ENCODE peak calls at places on chromosomes 12 and 14, in seven cellular contexts. N is A549, O is K562, Y is HepG2, D is HCT116, W is GM12878, F is H1. V is an unnamed sample.

GRCh38 chr12:51886021-51886710 is 1.7 kb upstream of the ANKRD33 start:
- DNase-seq in Y (peak), F (no peak), D (no peak), W (no peak), N (peak), O (no peak), V (peak)

GRCh38 chr12:24728366-24728765 is 220.5 kb downstream of the BCAT1 start:
- DNase-seq in O (no peak), F (no peak), W (no peak), D (no peak), Y (peak), N (peak), V (peak)

GRCh38 chr12:42299392-42300308 is 26.2 kb downstream of the ZCRB1 start:
- DNase-seq in W (peak), D (no peak), F (no peak), O (no peak), N (no peak), Y (no peak), V (peak)

GRCh38 chr14:61433822-61434221 is 112.4 kb downstream of the PRKCH start:
- DNase-seq in D (no peak), N (no peak), O (no peak), Y (no peak), W (no peak), F (no peak), V (no peak)

GRCh38 chr14:20799955-20800544 is 2.6 kb downstream of the RNASE1 start:
- DNase-seq in O (peak), W (no peak), D (no peak), F (no peak), N (no peak), Y (peak), V (no peak)

GRCh38 chr14:77040995-77041744 is 12.7 kb upstream of the IRF2BPL start:
- DNase-seq in O (no peak), N (no peak), W (no peak), Y (no peak), F (no peak), D (no peak), V (no peak)

GRCh38 chr14:87430810-87431209 is 562.2 kb downstream of the GALC start:
- DNase-seq in D (no peak), W (no peak), Y (peak), N (peak), F (no peak), O (no peak), V (peak)

GRCh38 chr12:72602616-72603015 is 330.4 kb downstream of the TRHDE start:
- DNase-seq in Y (no peak), N (no peak), O (no peak), W (no peak), D (no peak), F (no peak), V (no peak)

GRCh38 chr12:52270541-52271070 is 3.8 kb upstream of the KRT86 start:
- DNase-seq in Y (no peak), F (no peak), W (no peak), N (no peak), O (no peak), D (no peak), V (no peak)

GRCh38 chr14:91202234-91202974 is 42.1 kb downstream of the GPR68 start:
- DNase-seq in N (no peak), F (no peak), W (no peak), Y (no peak), O (peak), D (no peak), V (no peak)

GRCh38 chr12:53336137-53336785 is at the start of gene SP7:
- DNase-seq in N (no peak), F (no peak), Y (no peak), D (no peak), W (no peak), O (no peak), V (no peak)

GRCh38 chr14:31405599-31406251 is 14.6 kb downstream of the HEATR5A start:
- DNase-seq in Y (no peak), O (no peak), D (no peak), W (no peak), F (no peak), N (no peak), V (no peak)

GRCh38 chr12:546920-547845 is 87.4 kb downstream of the B4GALNT3 start:
- DNase-seq in Y (peak), F (no peak), W (no peak), O (peak), D (peak), N (peak), V (peak)

GRCh38 chr14:75204106-75204505 is 27.7 kb upstream of the TMED10 start:
- DNase-seq in N (no peak), D (no peak), O (no peak), W (no peak), Y (no peak), F (no peak), V (no peak)

GRCh38 chr12:116037941-116038837 is 239.3 kb downstream of the MED13L start:
- DNase-seq in O (no peak), N (no peak), W (no peak), D (no peak), Y (no peak), F (no peak), V (peak)

GRCh38 chr12:64672925-64673409 is 62.7 kb downstream of the RASSF3 start:
- DNase-seq in D (peak), Y (peak), W (no peak), O (no peak), N (no peak), F (no peak), V (peak)

GRCh38 chr14:99686557-99687283 is 2.6 kb downstream of the CYP46A1 start:
- DNase-seq in Y (no peak), W (no peak), D (no peak), N (no peak), O (no peak), F (no peak), V (no peak)

GRCh38 chr12:43776498-43776897 is 17.7 kb downstream of the IRAK4 start:
- DNase-seq in F (no peak), O (no peak), N (peak), D (peak), W (no peak), Y (peak), V (peak)

GRCh38 chr12:46506198-46506597 is 133.6 kb upstream of the SLC38A2 start:
- DNase-seq in F (no peak), D (no peak), W (no peak), N (no peak), Y (no peak), O (no peak), V (no peak)

GRCh38 chr12:47293406-47293805 is 213.6 kb upstream of the AMIGO2 start:
- DNase-seq in F (no peak), Y (no peak), W (no peak), N (no peak), O (no peak), D (no peak), V (no peak)

GRCh38 chr12:75854681-75855309 is 176.8 kb downstream of the PHLDA1 start:
- DNase-seq in F (no peak), N (no peak), O (no peak), D (no peak), W (no peak), Y (no peak), V (peak)

GRCh38 chr12:121124402-121125109 is 8.1 kb upstream of the P2RX7 start:
- DNase-seq in Y (peak), F (no peak), D (peak), O (no peak), N (peak), W (no peak), V (peak)

GRCh38 chr14:85250369-85250768 is 279.6 kb upstream of the FLRT2 start:
- DNase-seq in W (no peak), F (peak), O (no peak), N (no peak), Y (no peak), D (no peak), V (no peak)

GRCh38 chr12:113003631-113004030 is 25.3 kb downstream of the OAS2 start:
- DNase-seq in W (no peak), F (no peak), D (no peak), N (no peak), O (no peak), Y (no peak), V (no peak)

GRCh38 chr12:109277899-109278762 is 31.0 kb downstream of the FOXN4 start:
- DNase-seq in O (no peak), N (peak), D (no peak), Y (peak), W (no peak), F (no peak), V (peak)

GRCh38 chr12:67669925-67670631 is 21.5 kb downstream of the DYRK2 start:
- DNase-seq in W (no peak), N (no peak), O (no peak), D (no peak), Y (no peak), F (no peak), V (no peak)

GRCh38 chr12:123389560-123390351 is 5.8 kb downstream of the KMT5A start:
- DNase-seq in F (no peak), N (peak), O (peak), D (no peak), W (no peak), Y (peak), V (no peak)

GRCh38 chr14:76985540-76986260 is 42.8 kb downstream of the IRF2BPL start:
- DNase-seq in Y (no peak), N (peak), D (no peak), O (no peak), W (no peak), F (no peak), V (peak)

GRCh38 chr12:62767946-62768345 is 167.0 kb downstream of the PPM1H start:
- DNase-seq in O (no peak), D (no peak), N (no peak), F (no peak), Y (no peak), W (no peak), V (no peak)

GRCh38 chr14:100384819-100385813 is 62.0 kb downstream of the SLC25A47 start:
- DNase-seq in W (no peak), Y (peak), N (peak), O (no peak), D (peak), F (no peak), V (peak)

GRCh38 chr12:53623526-53623925 is 2.7 kb downstream of the ATF7 start:
- DNase-seq in O (peak), D (no peak), N (no peak), Y (no peak), F (no peak), W (no peak), V (peak)

GRCh38 chr14:54570651-54571415 is 3.9 kb downstream of the SAMD4A start:
- DNase-seq in F (no peak), D (no peak), Y (no peak), O (no peak), N (no peak), W (no peak), V (peak)

GRCh38 chr14:84403585-84403984 is 1126.4 kb upstream of the FLRT2 start:
- DNase-seq in W (no peak), Y (no peak), D (no peak), O (no peak), N (no peak), F (no peak), V (no peak)

GRCh38 chr12:82383930-82384513 is 25.7 kb downstream of the METTL25 start:
- DNase-seq in Y (no peak), F (no peak), D (no peak), O (no peak), N (no peak), W (no peak), V (peak)

GRCh38 chr14:26527095-26527494 is 70.7 kb downstream of the NOVA1 start:
- DNase-seq in D (no peak), N (no peak), Y (no peak), W (no peak), O (no peak), F (no peak), V (peak)

DNA sequence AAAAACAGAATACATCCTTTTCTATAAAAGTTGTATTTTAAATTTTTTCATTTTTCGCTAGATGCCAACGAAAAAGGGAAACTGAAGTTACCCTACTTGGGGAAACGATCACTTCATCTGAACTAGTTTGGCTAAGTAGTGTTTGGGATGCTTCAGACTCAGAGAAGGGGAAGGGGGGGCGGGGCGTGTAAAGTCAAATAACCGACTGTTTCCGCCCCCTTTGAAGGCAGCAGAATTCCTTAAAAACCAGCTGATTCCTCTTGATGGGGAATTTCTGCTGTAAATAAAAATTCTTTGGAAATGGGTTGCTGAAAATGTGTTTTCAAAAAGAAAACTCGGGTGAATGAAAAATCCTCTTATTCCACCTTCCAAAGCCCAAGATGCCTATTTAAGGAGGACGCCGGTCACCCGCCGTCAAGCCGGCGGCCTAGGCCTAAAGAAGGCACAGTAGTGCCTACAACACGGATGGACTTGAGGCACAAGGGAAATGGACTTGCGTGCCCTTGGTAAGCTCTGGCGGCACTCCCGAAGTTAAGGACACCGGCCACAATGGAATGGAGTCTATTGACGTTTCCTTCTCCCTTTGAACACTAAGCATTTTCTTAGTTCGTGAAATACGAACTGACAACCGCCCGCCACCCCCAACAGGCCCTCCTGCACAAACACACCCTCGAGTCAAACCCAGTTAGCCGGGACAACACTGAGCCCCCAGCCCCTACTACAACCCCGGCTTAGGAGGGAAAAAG is 2.0 kb downstream of the ATXN2 start:
- DNase-seq in Y (peak), N (peak), F (no peak), D (peak), W (no peak), O (no peak), V (peak)
- TF ChIP-seq CEBPB in Y (no peak), N (no peak), F (no peak), D (no peak), W (no peak), O (no peak), V (no peak)

DNA sequence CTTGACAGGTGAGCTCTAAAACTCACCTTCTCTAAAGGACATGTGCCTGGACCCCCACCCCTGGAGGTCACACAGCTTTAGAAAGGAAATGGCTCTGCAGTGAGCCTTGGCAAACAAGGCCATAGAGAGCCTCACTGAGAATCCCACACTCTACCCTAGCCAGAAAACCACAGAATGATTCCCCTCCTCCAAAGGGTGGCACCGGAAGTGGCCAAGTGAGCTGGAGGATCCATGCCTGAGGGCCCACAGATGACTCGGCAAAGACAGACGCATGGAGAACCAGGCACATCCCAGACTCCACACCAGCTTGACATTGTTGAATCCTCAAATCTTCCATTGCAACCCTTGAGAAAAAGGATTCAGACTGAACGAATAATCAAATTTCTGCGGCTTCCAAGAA is 54.2 kb upstream of the PTHLH start:
- DNase-seq in O (no peak), D (no peak), F (no peak), N (no peak), Y (no peak), W (no peak), V (no peak)
- TF ChIP-seq CEBPB in O (no peak), D (no peak), F (no peak), N (no peak), Y (no peak), W (no peak), V (no peak)

GRCh38 chr14:98498019-98498885 is 773.7 kb downstream of the BCL11B start:
- DNase-seq in O (no peak), N (no peak), Y (no peak), F (no peak), D (no peak), W (no peak), V (no peak)
- TF ChIP-seq CEBPB in O (no peak), N (no peak), Y (no peak), F (no peak), D (no peak), W (no peak), V (no peak)

GRCh38 chr12:22851532-22851931 is 226.6 kb downstream of the ETNK1 start:
- DNase-seq in Y (no peak), D (no peak), N (no peak), F (no peak), O (no peak), W (no peak), V (no peak)

GRCh38 chr12:22860926-22861325 is 236.0 kb downstream of the ETNK1 start:
- DNase-seq in D (no peak), W (no peak), N (no peak), Y (no peak), O (no peak), F (no peak), V (no peak)

GRCh38 chr12:22855456-22855855 is 230.5 kb downstream of the ETNK1 start:
- DNase-seq in N (no peak), F (no peak), W (no peak), D (no peak), O (no peak), Y (no peak), V (no peak)

GRCh38 chr12:22858849-22859569 is 234.0 kb downstream of the ETNK1 start:
- DNase-seq in W (no peak), D (no peak), N (no peak), F (no peak), Y (no peak), O (no peak), V (peak)

DNA sequence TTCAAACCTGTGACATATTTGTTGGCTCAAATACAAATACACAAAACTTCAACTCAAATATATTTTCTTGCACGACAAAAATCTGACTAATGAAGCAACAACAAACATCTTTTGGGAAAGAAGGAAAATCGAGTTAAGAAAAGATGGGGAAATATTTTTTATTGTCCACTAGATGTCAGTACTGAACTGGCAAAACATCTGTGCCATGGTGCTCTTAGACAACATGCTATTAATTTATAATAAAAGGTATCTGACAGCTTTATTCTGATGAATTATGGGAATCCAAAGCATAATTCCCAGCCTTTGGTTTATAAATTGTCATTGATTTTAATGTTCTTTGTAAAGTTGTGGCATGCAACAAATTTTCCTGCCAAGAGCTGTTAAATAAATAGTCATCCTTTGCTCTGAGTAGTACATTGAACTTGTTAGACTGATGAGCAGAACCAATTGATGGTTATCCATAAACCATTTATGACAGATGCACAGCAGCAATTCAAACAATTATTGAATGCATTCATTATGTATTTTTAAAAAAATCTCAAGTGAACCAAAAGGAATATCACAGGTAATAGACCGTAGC is 231.2 kb downstream of the ETNK1 start:
- DNase-seq in W (no peak), F (no peak), O (peak), N (peak), D (peak), Y (peak), V (peak)
- TF ChIP-seq CEBPB in W (no peak), F (no peak), O (no peak), N (no peak), D (no peak), Y (no peak), V (peak)

DNA sequence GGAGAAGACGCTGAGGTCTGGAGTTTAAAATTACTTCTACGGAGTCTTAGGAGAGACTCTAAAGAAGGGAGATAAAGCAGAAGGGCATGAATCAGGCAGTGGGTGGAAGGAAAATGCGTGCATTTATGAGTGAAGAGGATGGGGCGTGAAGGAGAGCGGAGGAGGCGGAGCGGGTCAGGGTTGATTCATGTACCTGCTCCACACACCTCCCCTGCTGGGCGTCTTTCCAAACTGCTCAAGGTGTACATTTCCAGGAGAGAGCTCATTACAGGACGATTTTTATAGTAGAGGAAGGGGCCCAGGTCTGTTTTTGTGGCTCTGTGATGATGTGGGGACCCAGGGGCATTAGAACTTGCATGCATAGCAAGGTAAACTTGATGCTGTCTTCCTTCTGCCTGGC is 65.0 kb upstream of the ASPG start:
- DNase-seq in Y (no peak), W (no peak), N (no peak), O (no peak), F (no peak), D (no peak), V (no peak)
- TF ChIP-seq CEBPB in Y (no peak), W (no peak), N (no peak), O (no peak), F (no peak), D (no peak), V (no peak)

GRCh38 chr14:92598549-92598905 is 84.9 kb downstream of the RIN3 start:
- DNase-seq in Y (no peak), N (no peak), F (no peak), W (no peak), D (no peak), O (no peak), V (no peak)
- TF ChIP-seq CEBPB in Y (no peak), N (no peak), F (no peak), W (no peak), D (no peak), O (no peak), V (no peak)

GRCh38 chr12:111454311-111454710 is 48.6 kb downstream of the SH2B3 start:
- DNase-seq in W (no peak), F (no peak), D (no peak), O (no peak), N (no peak), Y (no peak), V (no peak)
- TF ChIP-seq CEBPB in W (no peak), F (no peak), D (no peak), O (no peak), N (no peak), Y (no peak), V (no peak)

GRCh38 chr12:33041562-33041961 is 145.0 kb upstream of the PKP2 start:
- DNase-seq in F (no peak), Y (no peak), D (no peak), W (no peak), N (no peak), O (no peak), V (no peak)
- TF ChIP-seq CEBPB in F (no peak), Y (no peak), D (no peak), W (no peak), N (no peak), O (no peak), V (no peak)